ENCODE peak calls at places on chromosomes 3 and 15, in seven cellular contexts. I is brain microvascular endothelial cell, F is GM23338, C is cardiac fibroblast, N is IMR-90, K is mammary epithelial cell, V is cardiac muscle cell. R is an unnamed sample.
A peak's percentile ranks its signal among the peaks of the same experiment; 100 is the strongest.

GRCh38 chr3:31776016-31776415 is 205.0 kb downstream of the OSBPL10 start:
- DNase-seq in I (no peak), F (no peak), C (no peak), N (no peak), K (peak; percentile 34), V (no peak), R (no peak)

GRCh38 chr15:57922780-57923179 is 142.7 kb downstream of the ALDH1A2 start:
- DNase-seq in I (no peak), F (no peak), C (peak; percentile 57), N (no peak), K (peak; percentile 45), V (peak; percentile 55), R (no peak)

GRCh38 chr15:40932146-40932545 is 3.0 kb downstream of the DLL4 start:
- DNase-seq in I (no peak), F (no peak), C (no peak), N (no peak), K (no peak), V (no peak), R (no peak)

GRCh38 chr3:23096041-23096440 is 107.1 kb upstream of the UBE2E2 start:
- DNase-seq in I (peak; percentile 52), F (peak; percentile 84), C (no peak), N (no peak), K (no peak), V (no peak), R (no peak)

GRCh38 chr3:12097972-12098371 is 60.7 kb downstream of the TIMP4 start:
- DNase-seq in I (no peak), F (no peak), C (no peak), N (no peak), K (peak; percentile 6), V (no peak), R (no peak)

GRCh38 chr15:26235148-26235769 is 372.1 kb upstream of the ATP10A start:
- DNase-seq in I (no peak), F (peak; percentile 95), C (no peak), N (no peak), K (no peak), V (no peak), R (no peak)

GRCh38 chr3:33364060-33364459 is 76.1 kb downstream of the UBP1 start:
- DNase-seq in I (no peak), F (no peak), C (no peak), N (no peak), K (no peak), V (no peak), R (no peak)

GRCh38 chr15:35383511-35383910 is 162.5 kb downstream of the DPH6 start:
- DNase-seq in I (no peak), F (no peak), C (no peak), N (no peak), K (no peak), V (no peak), R (no peak)

GRCh38 chr3:128479558-128480086 is 12.9 kb upstream of the DNAJB8 start:
- DNase-seq in I (no peak), F (no peak), C (no peak), N (no peak), K (no peak), V (no peak), R (no peak)

GRCh38 chr15:74841761-74842385 is 1.1 kb downstream of the ULK3 start:
- DNase-seq in I (no peak), F (no peak), C (no peak), N (no peak), K (no peak), V (no peak), R (no peak)

GRCh38 chr3:16286161-16286560 is 21.1 kb downstream of the OXNAD1 start:
- DNase-seq in I (no peak), F (no peak), C (no peak), N (no peak), K (peak; percentile 5), V (no peak), R (no peak)

GRCh38 chr3:16855497-16855896 is 29.3 kb upstream of the PLCL2 start:
- DNase-seq in I (no peak), F (no peak), C (no peak), N (no peak), K (no peak), V (no peak), R (no peak)

GRCh38 chr3:14590594-14590993 is 50.5 kb upstream of the GRIP2 start:
- DNase-seq in I (no peak), F (peak; percentile 32), C (no peak), N (no peak), K (no peak), V (no peak), R (no peak)

GRCh38 chr3:170690133-170690981 is 104.5 kb upstream of the SLC7A14 start:
- DNase-seq in I (peak; percentile 60), F (peak; percentile 80), C (peak; percentile 41), N (peak; percentile 52), K (no peak), V (peak; percentile 65), R (peak; percentile 62)

GRCh38 chr3:137163241-137163916 is 205.6 kb downstream of the IL20RB start:
- DNase-seq in I (no peak), F (peak; percentile 19), C (no peak), N (no peak), K (no peak), V (no peak), R (no peak)

GRCh38 chr3:21803604-21804003 is 52.6 kb upstream of the ZNF385D start:
- DNase-seq in I (no peak), F (no peak), C (no peak), N (no peak), K (no peak), V (no peak), R (no peak)

GRCh38 chr3:133991637-133992036 is 38.1 kb downstream of the SLCO2A1 start:
- DNase-seq in I (no peak), F (no peak), C (peak; percentile 34), N (no peak), K (peak; percentile 12), V (peak; percentile 8), R (no peak)

GRCh38 chr3:96863129-96863740 is 48.8 kb downstream of the EPHA6 start:
- DNase-seq in I (peak; percentile 3), F (peak; percentile 71), C (peak; percentile 36), N (peak; percentile 2), K (peak; percentile 8), V (peak; percentile 29), R (peak; percentile 19)

GRCh38 chr15:71136159-71137137 is 21.2 kb downstream of the THSD4 start:
- DNase-seq in I (peak; percentile 94), F (peak; percentile 37), C (peak; percentile 90), N (peak; percentile 90), K (peak; percentile 85), V (peak; percentile 93), R (peak; percentile 87)

GRCh38 chr3:13500133-13500885 is 20.2 kb downstream of the HDAC11 start:
- DNase-seq in I (peak; percentile 14), F (peak; percentile 78), C (peak; percentile 25), N (no peak), K (no peak), V (peak; percentile 29), R (no peak)

GRCh38 chr15:35827156-35827555 is 281.2 kb upstream of the DPH6 start:
- DNase-seq in I (peak; percentile 28), F (no peak), C (peak; percentile 5), N (peak; percentile 14), K (peak; percentile 61), V (peak; percentile 31), R (peak; percentile 13)

GRCh38 chr3:51538459-51539290 is at the start of gene RAD54L2:
- DNase-seq in I (peak; percentile 63), F (peak; percentile 89), C (peak; percentile 90), N (peak; percentile 79), K (peak; percentile 86), V (peak; percentile 92), R (peak; percentile 83)
- TF ChIP-seq CTCF in I (no peak), F (no peak), C (no peak), N (peak; percentile 44), K (peak; percentile 31), V (peak; percentile 23), R (no peak)

GRCh38 chr3:173584834-173585831 is 187.6 kb downstream of the NLGN1 start:
- DNase-seq in I (peak; percentile 24), F (peak; percentile 82), C (peak; percentile 49), N (peak; percentile 57), K (no peak), V (peak; percentile 47), R (peak; percentile 45)
- H3K4me3 ChIP-seq in I (peak overlapping the region; percentile 60), F (peak overlapping the region; percentile 69), C (peak overlapping the region; percentile 42), N (peak overlapping the region; percentile 62), K (no peak overlapping the region), V (peak overlapping the region; percentile 36), R (peak overlapping the region; percentile 65)

DNA sequence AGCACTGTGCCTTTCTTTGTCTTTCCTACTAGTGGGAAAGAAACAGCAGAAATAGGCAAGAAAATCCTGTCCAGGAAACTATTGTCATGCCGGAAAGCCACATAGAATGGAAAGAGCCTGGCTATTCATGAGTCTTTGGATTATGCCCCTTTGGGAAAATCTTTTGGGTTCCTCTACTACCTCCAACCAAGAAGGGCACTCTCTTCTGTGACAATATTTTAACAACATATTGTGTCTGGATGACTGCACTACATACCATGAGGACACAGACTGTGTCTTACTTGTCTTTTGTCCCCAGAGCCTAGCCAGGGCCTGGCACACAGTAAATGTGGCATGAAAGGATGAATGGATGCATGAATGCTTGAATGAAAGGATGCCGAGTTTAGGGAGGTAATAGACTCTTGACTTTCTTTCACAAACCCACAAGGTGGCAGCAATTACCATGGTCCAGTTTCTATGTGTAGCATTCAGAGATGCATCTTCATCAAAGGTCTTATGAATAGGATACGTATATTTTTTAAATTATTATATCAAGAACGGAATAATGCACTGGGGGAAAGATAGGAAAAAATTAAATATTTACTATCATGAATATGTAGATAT is 30.3 kb downstream of the ARL14 start:
- DNase-seq in I (peak; percentile 48), F (peak; percentile 68), C (peak; percentile 71), N (peak; percentile 50), K (peak; percentile 36), V (peak; percentile 73), R (peak; percentile 72)
- TF ChIP-seq CTCF in I (peak; percentile 55), F (peak; percentile 65), C (peak; percentile 52), N (peak; percentile 51), K (peak; percentile 68), V (peak; percentile 53), R (peak; percentile 54)

GRCh38 chr3:172411478-172411947 is 36.7 kb downstream of the GHSR start:
- DNase-seq in I (no peak), F (no peak), C (no peak), N (no peak), K (no peak), V (no peak), R (no peak)

GRCh38 chr3:172410702-172411477 is 37.4 kb downstream of the GHSR start:
- DNase-seq in I (no peak), F (no peak), C (no peak), N (no peak), K (no peak), V (no peak), R (no peak)

DNA sequence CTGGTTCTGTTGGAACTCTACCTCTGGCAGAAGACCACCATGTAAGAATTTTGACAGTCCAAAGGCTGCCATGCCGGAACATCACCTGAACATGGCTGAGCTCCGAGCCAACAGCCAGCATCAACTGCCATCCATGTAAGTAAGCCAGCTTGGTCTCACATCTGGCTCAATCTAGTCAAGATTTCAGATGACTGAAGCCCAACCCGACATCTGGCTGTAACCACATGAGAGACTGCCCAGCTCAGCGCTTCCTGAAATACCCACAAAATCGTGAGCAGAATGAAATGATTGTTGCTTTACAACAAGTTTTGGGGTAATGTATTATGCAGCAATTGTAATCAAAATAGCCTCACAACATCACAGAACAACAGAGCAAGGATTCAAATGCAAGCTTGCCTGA is 32.9 kb downstream of the GHSR start:
- DNase-seq in I (no peak), F (no peak), C (no peak), N (no peak), K (no peak), V (no peak), R (no peak)
- H3K4me3 ChIP-seq in I (no peak overlapping the region), F (no peak overlapping the region), C (no peak overlapping the region), N (no peak overlapping the region), K (no peak overlapping the region), V (no peak overlapping the region), R (no peak overlapping the region)